ENCODE peak calls at places on chromosomes 1 and 21, in four cellular contexts. L is A549, X is K562, H is GM12878. U is an unnamed sample.

GRCh38 chr1:233240839-233241682 is 54.5 kb downstream of the PCNX2 start:
- DNase-seq in L (peak), X (peak), H (no peak), U (peak)

GRCh38 chr1:206586501-206587445 is 25.5 kb downstream of the EIF2D start:
- DNase-seq in L (no peak), X (no peak), H (no peak), U (no peak)

GRCh38 chr1:161330346-161330745 is 16.2 kb downstream of the SDHC start:
- DNase-seq in L (no peak), X (no peak), H (no peak), U (no peak)

GRCh38 chr1:236565530-236565929 is 38.8 kb downstream of the HEATR1 start:
- DNase-seq in L (no peak), X (no peak), H (no peak), U (no peak)

GRCh38 chr1:33501309-33501708 is 28.9 kb downstream of the ZSCAN20 start:
- DNase-seq in L (no peak), X (no peak), H (no peak), U (no peak)

GRCh38 chr1:51877434-51878306 is 857 bp downstream of the NRDC start:
- DNase-seq in L (no peak), X (peak), H (no peak), U (peak)

GRCh38 chr1:235932090-235932510 is 65.4 kb upstream of the LYST start:
- DNase-seq in L (no peak), X (no peak), H (no peak), U (no peak)

GRCh38 chr1:39960461-39960958 is 5.6 kb downstream of the MFSD2A start:
- DNase-seq in L (no peak), X (no peak), H (peak), U (no peak)

GRCh38 chr1:207691814-207692213 is 46.9 kb downstream of the CR1L start:
- DNase-seq in L (no peak), X (peak), H (no peak), U (no peak)

GRCh38 chr21:26142363-26142762 is 28.2 kb downstream of the APP start:
- DNase-seq in L (no peak), X (no peak), H (no peak), U (no peak)

GRCh38 chr1:4178501-4178900 is 278.4 kb upstream of the C1orf174 start:
- DNase-seq in L (no peak), X (peak), H (no peak), U (no peak)

GRCh38 chr21:39637971-39638628 is 25.4 kb downstream of the B3GALT5 start:
- DNase-seq in L (no peak), X (no peak), H (no peak), U (no peak)

GRCh38 chr1:119987112-119987511 is 82.3 kb downstream of the NOTCH2 start:
- DNase-seq in L (peak), X (no peak), H (no peak), U (peak)

GRCh38 chr1:32754282-32755097 is 51.9 kb upstream of the SYNC start:
- DNase-seq in L (no peak), X (peak), H (no peak), U (peak)

GRCh38 chr1:28173151-28173979 is 3.1 kb downstream of the PTAFR start:
- DNase-seq in L (no peak), X (no peak), H (no peak), U (peak)

GRCh38 chr1:208156310-208156709 is 87.9 kb downstream of the PLXNA2 start:
- DNase-seq in L (no peak), X (no peak), H (no peak), U (no peak)

GRCh38 chr1:212237651-212238050 is 47.6 kb upstream of the PPP2R5A start:
- DNase-seq in L (peak), X (no peak), H (no peak), U (no peak)
- TF ChIP-seq ELK1 in L (no peak), X (no peak), H (no peak), U (no peak)

DNA sequence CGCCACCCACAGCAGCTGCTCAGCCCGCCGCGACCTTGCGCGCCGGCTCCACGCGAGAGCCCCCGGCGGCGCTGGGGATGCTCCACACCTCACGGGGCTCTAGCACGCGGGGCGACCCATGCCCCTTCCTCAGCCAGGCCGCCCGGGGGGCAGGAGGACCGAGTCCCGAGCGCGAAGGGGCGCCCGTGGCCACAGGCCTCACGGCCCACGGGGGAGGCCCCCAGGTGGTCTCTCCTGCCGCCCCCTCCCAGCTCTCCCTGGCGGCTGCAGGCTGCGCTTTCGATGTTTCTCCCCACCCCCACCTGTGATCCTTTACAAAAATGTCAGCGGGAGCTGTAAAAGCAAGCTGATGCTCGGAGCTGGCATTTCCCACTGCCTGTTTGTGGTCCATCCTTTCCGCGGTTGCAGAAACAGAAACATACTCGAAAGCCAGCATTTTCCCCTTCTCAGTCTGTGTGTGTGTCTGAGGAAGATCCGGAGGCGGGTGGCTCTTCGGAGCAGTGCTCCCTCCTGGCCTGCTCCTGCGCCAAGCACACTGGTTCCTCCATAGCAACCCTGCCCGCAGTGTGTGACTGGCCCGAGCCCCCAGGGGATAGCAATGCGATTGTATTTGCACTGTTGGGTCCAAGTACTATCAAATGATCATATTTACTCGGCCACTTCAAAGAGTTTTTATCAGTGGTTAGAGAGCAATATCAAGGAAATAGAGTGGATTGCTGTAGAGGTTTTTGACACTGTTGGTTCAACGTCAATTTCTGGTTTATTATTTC is 2.1 kb downstream of the KIF26B start:
- DNase-seq in L (peak), X (no peak), H (no peak), U (peak)
- H3K27ac ChIP-seq in L (peak), X (no peak), H (no peak), U (no peak)

DNA sequence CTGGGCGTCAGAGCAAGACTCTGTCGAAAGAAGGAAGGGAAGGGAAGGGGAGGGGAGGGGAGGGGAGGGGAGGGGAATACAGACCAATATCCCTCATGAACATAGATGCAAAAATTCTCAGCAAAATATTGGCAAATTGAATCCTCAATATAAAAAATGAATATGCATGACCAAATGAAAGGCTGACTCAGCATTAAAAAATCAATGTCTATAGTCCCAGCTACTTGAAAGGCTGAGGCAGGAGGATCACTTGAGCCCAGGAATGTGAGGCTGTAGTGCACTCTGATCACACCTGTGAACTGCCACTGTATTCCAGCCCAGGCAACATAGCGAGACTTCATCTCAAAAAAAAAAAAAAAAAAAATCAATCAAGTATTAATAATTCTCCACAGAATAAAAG is 24.0 kb downstream of the BATF3 start:
- DNase-seq in L (no peak), X (no peak), H (no peak), U (no peak)
- TF ChIP-seq ELK1 in L (no peak), X (no peak), H (no peak), U (no peak)

GRCh38 chr21:45357436-45358260 is 47.3 kb upstream of the COL18A1 start:
- DNase-seq in L (no peak), X (no peak), H (no peak), U (no peak)
- H3K27ac ChIP-seq in L (no peak), X (no peak), H (no peak), U (no peak)

GRCh38 chr1:94463765-94464330 is 45.7 kb downstream of the ABCD3 start:
- DNase-seq in L (peak), X (peak), H (no peak), U (peak)
- TF ChIP-seq ELK1 in L (no peak), X (no peak), H (no peak), U (no peak)

GRCh38 chr1:174890024-174890423 is 109.7 kb upstream of the CACYBP start:
- DNase-seq in L (no peak), X (peak), H (no peak), U (no peak)

GRCh38 chr1:174892016-174892415 is 107.7 kb upstream of the CACYBP start:
- DNase-seq in L (no peak), X (no peak), H (no peak), U (no peak)

GRCh38 chr1:174898102-174898802 is 101.5 kb upstream of the CACYBP start:
- DNase-seq in L (no peak), X (no peak), H (no peak), U (no peak)

GRCh38 chr1:174894087-174894768 is 105.5 kb upstream of the CACYBP start:
- DNase-seq in L (no peak), X (no peak), H (no peak), U (no peak)
- H3K27ac ChIP-seq in L (no peak), X (no peak), H (no peak), U (no peak)

U was measured in IMR-90.